ENCODE peak calls at places on chromosomes 16 and 17, in ten cellular contexts. H, G, S, R, E, N, F, T, W and U are unnamed samples.

GRCh38 chr16:1097800-1098199 is 1.8 kb upstream of the C1QTNF8 start:
- DNase-seq in F (no peak), N (no peak), R (no peak), G (no peak), S (no peak), W (no peak), T (no peak), E (no peak), H (no peak), U (peak)

GRCh38 chr17:14845562-14846335 is 419.4 kb downstream of the PMP22 start:
- DNase-seq in N (peak), G (no peak), W (peak), R (no peak), E (no peak), F (no peak), T (no peak), S (no peak), H (peak), U (no peak)

GRCh38 chr16:67190448-67191399 is 788 bp upstream of the EXOC3L1 start:
- DNase-seq in S (no peak), T (no peak), H (no peak), G (no peak), R (no peak), E (no peak), W (no peak), N (no peak), F (no peak), U (no peak)

GRCh38 chr16:11361043-11361442 is 15.8 kb downstream of the RMI2 start:
- DNase-seq in G (no peak), F (no peak), E (no peak), W (no peak), N (no peak), R (no peak), T (no peak), S (no peak), H (no peak), U (no peak)

GRCh38 chr16:21338537-21339268 is 60.6 kb upstream of the CRYM start:
- DNase-seq in S (no peak), F (no peak), T (no peak), R (no peak), H (no peak), N (no peak), E (no peak), G (no peak), W (no peak), U (no peak)

GRCh38 chr16:14353340-14353739 is 276.7 kb downstream of the PARN start:
- DNase-seq in S (no peak), G (no peak), E (no peak), F (no peak), N (peak), R (no peak), H (no peak), T (no peak), W (no peak), U (no peak)

GRCh38 chr16:54061454-54061853 is 225.1 kb downstream of the IRX3 start:
- DNase-seq in R (no peak), E (no peak), W (no peak), G (no peak), N (no peak), S (no peak), T (no peak), H (no peak), F (no peak), U (no peak)

GRCh38 chr16:57507414-57508083 is 21.3 kb upstream of the DOK4 start:
- DNase-seq in G (no peak), R (no peak), N (no peak), F (no peak), T (peak), E (no peak), S (no peak), W (no peak), H (no peak), U (no peak)

GRCh38 chr17:1645207-1646171 is at the start of gene SCARF1:
- DNase-seq in T (no peak), R (no peak), G (no peak), H (peak), N (no peak), S (no peak), E (no peak), W (no peak), F (no peak), U (no peak)

GRCh38 chr16:16144416-16144815 is 78.9 kb downstream of the ABCC6 start:
- DNase-seq in R (no peak), H (peak), G (no peak), W (no peak), E (no peak), N (no peak), T (no peak), S (no peak), F (no peak), U (no peak)

GRCh38 chr16:83785455-83785854 is 22.3 kb upstream of the HSBP1 start:
- DNase-seq in F (no peak), R (no peak), T (no peak), S (no peak), N (no peak), W (no peak), E (no peak), H (no peak), G (no peak), U (no peak)

GRCh38 chr17:77527394-77527793 is 386.6 kb downstream of the SEC14L1 start:
- DNase-seq in F (no peak), E (no peak), H (peak), W (peak), T (no peak), S (no peak), G (no peak), N (no peak), R (no peak), U (no peak)

GRCh38 chr17:8494506-8495111 is 58.9 kb downstream of the NDEL1 start:
- DNase-seq in N (no peak), G (no peak), E (no peak), F (no peak), H (peak), S (no peak), R (no peak), W (no peak), T (no peak), U (no peak)

GRCh38 chr17:933168-934083 is 46.1 kb downstream of the NXN start:
- DNase-seq in E (no peak), T (no peak), R (peak), S (no peak), N (no peak), H (peak), F (no peak), G (no peak), W (no peak), U (no peak)

GRCh38 chr17:21177401-21177800 is 36.6 kb downstream of the TMEM11 start:
- DNase-seq in T (no peak), G (no peak), N (no peak), E (no peak), W (no peak), H (no peak), F (no peak), S (no peak), R (no peak), U (no peak)

GRCh38 chr17:67246398-67246647 is 1.3 kb upstream of the HELZ start:
- DNase-seq in R (no peak), F (no peak), S (no peak), G (no peak), N (no peak), H (no peak), T (no peak), W (no peak), E (no peak), U (no peak)

GRCh38 chr17:57257911-57258885 is 1.9 kb downstream of the MSI2 start:
- DNase-seq in G (no peak), H (peak), T (no peak), W (peak), N (no peak), R (no peak), E (no peak), F (no peak), S (no peak), U (no peak)

GRCh38 chr17:73720187-73720834 is 76.1 kb upstream of the SDK2 start:
- DNase-seq in F (no peak), E (no peak), G (no peak), T (no peak), N (no peak), S (no peak), H (peak), W (peak), R (peak), U (no peak)

GRCh38 chr16:30183961-30184429 is 593 bp downstream of the CORO1A start:
- DNase-seq in W (no peak), H (no peak), R (no peak), E (peak), F (peak), N (no peak), G (no peak), T (no peak), S (peak), U (no peak)

GRCh38 chr17:41959030-41959335 is 7.6 kb upstream of the CNP start:
- DNase-seq in G (no peak), N (no peak), E (no peak), H (no peak), W (no peak), S (no peak), T (no peak), F (no peak), R (no peak), U (no peak)

GRCh38 chr17:15340966-15341365 is 431 bp downstream of the TEKT3 start:
- DNase-seq in E (no peak), W (peak), F (no peak), G (no peak), R (peak), T (no peak), N (no peak), H (peak), S (no peak), U (no peak)

GRCh38 chr17:80277751-80278671 is 17.4 kb downstream of the RNF213 start:
- DNase-seq in T (no peak), S (no peak), W (no peak), F (no peak), E (no peak), G (no peak), R (no peak), N (no peak), H (no peak), U (no peak)